ENCODE peak calls at places on chromosomes 5 and 9, in seven cellular contexts. U is PC-3, V is GM23338, O is HCT116, I is neural progenitor cell, W is MM.1S, F is hepatocyte. Q is an unnamed sample.

GRCh38 chr5:76867827-76868693 is 18.2 kb downstream of the S100Z start:
- DNase-seq in W (peak), I (peak), V (peak), U (peak), O (peak), F (peak), Q (peak)

GRCh38 chr9:1709347-1709746 is 305.8 kb upstream of the SMARCA2 start:
- DNase-seq in W (no peak), U (peak), O (no peak), F (no peak), I (peak), V (peak), Q (peak)

GRCh38 chr9:117707561-117707960 is 3.4 kb downstream of the TLR4 start:
- DNase-seq in V (no peak), U (no peak), I (no peak), O (no peak), W (no peak), F (no peak), Q (no peak)

GRCh38 chr5:18465833-18466681 is 831.8 kb downstream of the TAF11L14 start:
- DNase-seq in I (peak), W (peak), F (peak), V (peak), U (peak), O (no peak), Q (peak)

GRCh38 chr9:7196467-7196866 is 438.7 kb downstream of the KDM4C start:
- DNase-seq in O (no peak), W (no peak), U (peak), V (no peak), F (no peak), I (no peak), Q (no peak)

GRCh38 chr9:136587944-136588662 is 42.3 kb upstream of the NOTCH1 start:
- DNase-seq in O (no peak), U (no peak), F (no peak), W (no peak), I (peak), V (peak), Q (no peak)

GRCh38 chr9:7976167-7976755 is 176.7 kb upstream of the DMAC1 start:
- DNase-seq in V (no peak), W (peak), F (no peak), O (no peak), U (no peak), I (no peak), Q (no peak)

GRCh38 chr5:143760755-143761154 is 51.2 kb upstream of the HMHB1 start:
- DNase-seq in I (no peak), W (no peak), F (no peak), U (no peak), O (no peak), V (no peak), Q (no peak)

GRCh38 chr5:54873696-54874095 is 111.7 kb downstream of the ESM1 start:
- DNase-seq in I (no peak), O (no peak), U (no peak), W (no peak), F (no peak), V (no peak), Q (peak)

GRCh38 chr5:172114875-172115422 is 73.1 kb downstream of the STK10 start:
- DNase-seq in F (no peak), U (no peak), W (no peak), I (no peak), O (no peak), V (peak), Q (no peak)

GRCh38 chr9:135809166-135809565 is 98.2 kb downstream of the CAMSAP1 start:
- DNase-seq in U (no peak), V (no peak), O (no peak), F (no peak), I (no peak), W (no peak), Q (peak)

GRCh38 chr9:93230185-93230584 is 46.2 kb downstream of the WNK2 start:
- DNase-seq in V (no peak), I (no peak), U (no peak), W (no peak), O (no peak), F (no peak), Q (no peak)

GRCh38 chr9:123111427-123111826 is 78.0 kb downstream of the GPR21 start:
- DNase-seq in O (no peak), U (no peak), F (no peak), W (peak), I (no peak), V (no peak), Q (no peak)

GRCh38 chr9:137836831-137837241 is 40.7 kb upstream of the CACNA1B start:
- DNase-seq in V (peak), W (no peak), F (no peak), O (no peak), U (no peak), I (peak), Q (no peak)

GRCh38 chr9:111662851-111663823 is 1.7 kb downstream of the GNG10 start:
- DNase-seq in U (no peak), V (peak), O (no peak), I (peak), W (no peak), F (peak), Q (no peak)

GRCh38 chr5:115419794-115420585 is 123.5 kb upstream of the CCDC112 start:
- DNase-seq in V (peak), W (no peak), O (peak), F (peak), I (no peak), U (peak), Q (peak)

GRCh38 chr9:113898596-113898995 is 22.5 kb downstream of the ZNF618 start:
- DNase-seq in O (no peak), U (no peak), I (no peak), W (no peak), V (no peak), F (no peak), Q (no peak)

GRCh38 chr5:176817864-176818377 is 7.6 kb downstream of the UNC5A start:
- DNase-seq in W (no peak), U (peak), V (peak), F (peak), I (peak), O (no peak), Q (peak)

GRCh38 chr9:128911529-128912035 is 9.2 kb upstream of the PHYHD1 start:
- DNase-seq in I (no peak), O (no peak), V (peak), U (peak), F (no peak), W (no peak), Q (peak)

GRCh38 chr5:166166071-166166470 is 2125.4 kb upstream of the WWC1 start:
- DNase-seq in U (no peak), F (no peak), O (no peak), W (no peak), V (peak), I (peak), Q (no peak)

GRCh38 chr9:36911037-36911436 is 123.0 kb downstream of the PAX5 start:
- DNase-seq in V (no peak), W (no peak), U (no peak), F (no peak), I (no peak), O (no peak), Q (no peak)

GRCh38 chr5:154797762-154798161 is 42.6 kb downstream of the LARP1 start:
- DNase-seq in F (no peak), W (no peak), U (no peak), I (no peak), V (no peak), O (no peak), Q (no peak)

GRCh38 chr9:135294826-135295225 is 184.8 kb upstream of the PPP1R26 start:
- DNase-seq in O (peak), F (no peak), V (no peak), W (no peak), I (no peak), U (peak), Q (no peak)

GRCh38 chr9:98410185-98410697 is 154.8 kb upstream of the TBC1D2 start:
- DNase-seq in W (no peak), I (peak), U (no peak), F (peak), O (no peak), V (peak), Q (peak)

GRCh38 chr9:124760719-124761118 is 10.4 kb downstream of the NR6A1 start:
- DNase-seq in W (no peak), O (no peak), U (no peak), I (peak), V (peak), F (no peak), Q (no peak)

GRCh38 chr9:81266674-81267073 is 422.7 kb downstream of the TLE1 start:
- DNase-seq in F (no peak), U (peak), O (peak), V (no peak), I (no peak), W (no peak), Q (peak)

GRCh38 chr5:31481531-31481930 is 50.4 kb downstream of the DROSHA start:
- DNase-seq in W (no peak), V (no peak), I (no peak), U (no peak), F (no peak), O (no peak), Q (no peak)

DNA sequence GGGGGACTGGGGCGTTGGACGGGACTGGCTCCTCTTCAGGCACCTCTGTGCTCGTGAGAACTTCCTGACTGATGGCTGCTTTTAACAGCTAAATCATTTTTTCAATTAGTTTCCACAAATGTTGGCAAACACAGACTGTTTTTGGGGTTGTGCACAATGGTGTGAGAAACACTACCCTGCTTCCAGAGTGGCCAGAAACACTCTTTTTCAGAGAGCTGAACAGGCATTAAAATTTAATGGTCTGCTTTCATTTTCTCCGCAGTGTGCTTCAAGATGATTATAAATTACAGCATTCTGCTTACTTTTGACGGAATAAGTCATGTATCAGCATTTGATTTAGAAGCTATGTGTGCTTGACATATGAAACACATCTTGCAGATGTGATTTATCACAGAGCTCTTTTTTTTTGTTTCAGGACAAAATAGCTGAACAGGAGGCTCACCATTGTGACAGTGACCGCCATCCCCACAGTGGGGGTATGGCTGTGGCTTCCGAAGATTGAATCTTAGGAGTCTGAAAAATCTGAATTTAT is 454.5 kb upstream of the ZNF608 start:
- DNase-seq in O (no peak), W (no peak), F (no peak), V (no peak), U (no peak), I (no peak), Q (no peak)
- TF ChIP-seq EZH2phosphoT487 in O (no peak), W (no peak), F (no peak), V (no peak), U (no peak), I (no peak), Q (no peak)

GRCh38 chr9:77647659-77648457 is at the start of gene GNA14:
- DNase-seq in W (no peak), F (peak), U (no peak), V (peak), I (peak), O (no peak), Q (peak)
- TF ChIP-seq EZH2 in W (no peak), F (peak), U (no peak), V (peak), I (peak), O (no peak), Q (no peak)

DNA sequence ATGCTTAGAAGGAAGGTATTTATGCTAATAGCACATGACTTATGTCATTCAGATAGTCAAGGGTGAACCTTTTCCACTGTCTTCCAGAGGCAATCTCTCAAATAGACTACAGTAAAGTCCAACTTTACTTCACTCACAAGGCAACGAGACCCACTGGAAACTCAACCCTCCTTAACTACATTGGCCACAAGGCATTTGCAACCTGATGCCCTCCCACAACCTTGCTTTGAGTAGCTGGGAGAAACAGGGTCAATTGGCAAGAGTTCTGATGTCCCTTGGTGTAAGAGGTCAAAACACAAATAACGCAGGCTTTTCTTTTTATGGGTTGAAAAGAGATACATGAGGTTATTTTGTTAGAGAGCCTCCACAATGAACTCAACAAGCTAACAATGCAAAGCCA is 6.1 kb downstream of the GAS1 start:
- DNase-seq in W (no peak), U (no peak), I (peak), V (peak), O (no peak), F (no peak), Q (no peak)
- TF ChIP-seq EZH2phosphoT487 in W (no peak), U (no peak), I (no peak), V (no peak), O (no peak), F (no peak), Q (no peak)

DNA sequence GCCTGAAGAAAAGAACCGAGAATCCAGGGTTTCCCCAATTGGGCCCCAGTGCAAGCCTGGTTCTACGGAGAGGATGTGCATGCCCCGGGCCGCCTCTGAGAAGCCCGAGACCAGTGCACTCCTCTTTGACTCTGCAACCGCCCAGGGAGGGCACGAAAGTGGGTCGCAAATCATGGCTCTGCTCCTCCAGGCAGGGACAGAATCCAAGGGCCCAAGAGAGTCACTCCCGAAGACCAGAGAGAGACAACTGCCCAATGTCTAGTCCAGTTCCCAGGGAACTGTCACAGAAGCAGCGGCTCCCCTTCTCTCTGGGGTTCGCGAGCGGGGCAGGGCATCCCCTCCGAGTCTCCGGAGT is 107.8 kb downstream of the PSD2 start:
- DNase-seq in U (no peak), I (peak), O (no peak), W (no peak), F (no peak), V (peak), Q (no peak)
- TF ChIP-seq EZH2 in U (no peak), I (peak), O (no peak), W (no peak), F (no peak), V (peak), Q (no peak)

DNA sequence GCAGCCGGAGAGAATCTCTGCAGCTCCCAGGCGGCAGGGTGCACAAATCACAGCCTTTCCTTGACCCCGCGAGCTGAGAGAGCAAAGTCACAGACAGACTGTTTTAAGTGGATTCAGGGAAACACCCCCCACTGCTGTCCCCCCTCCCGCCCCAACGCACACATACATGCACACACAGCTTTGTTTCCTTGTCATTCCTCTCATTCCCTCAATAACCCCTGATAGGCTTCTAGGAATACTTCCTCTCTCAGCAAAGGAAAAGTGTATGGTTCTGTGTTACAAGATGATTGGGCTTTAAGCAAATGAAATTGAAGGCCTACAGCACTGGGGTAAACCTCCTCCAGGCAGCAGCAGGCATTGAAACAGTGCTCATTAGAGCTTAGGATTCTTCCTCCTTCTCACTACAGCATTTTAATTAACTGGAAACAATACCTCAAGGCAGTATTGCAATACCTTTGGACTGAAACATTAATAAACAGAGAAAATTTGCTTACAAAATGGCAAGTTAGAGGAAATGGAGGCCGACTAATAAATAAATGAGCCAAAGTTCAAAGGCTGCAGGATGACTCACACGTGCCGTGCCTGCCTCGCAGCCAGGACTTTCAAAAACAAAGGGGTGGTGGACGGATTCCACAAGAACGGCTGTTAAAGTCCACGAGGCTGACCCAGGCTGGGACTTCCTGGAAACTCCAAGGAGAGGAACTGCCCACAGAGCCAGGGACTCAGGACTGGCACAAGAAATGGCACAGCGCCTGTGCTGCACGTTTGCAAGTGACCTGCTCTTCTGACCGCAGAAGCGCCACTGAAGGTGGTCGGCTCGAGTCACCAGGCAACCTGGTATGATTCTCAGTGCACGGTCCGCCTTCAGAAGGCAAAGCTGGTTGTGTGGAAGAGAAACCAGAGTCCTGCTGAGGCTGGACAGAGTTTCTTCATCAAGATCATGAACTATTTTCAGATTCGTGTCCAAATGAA is 236.2 kb downstream of the SYK start:
- DNase-seq in W (no peak), I (no peak), V (no peak), U (peak), F (peak), O (peak), Q (peak)
- TF ChIP-seq EZH2phosphoT487 in W (no peak), I (no peak), V (no peak), U (no peak), F (no peak), O (no peak), Q (no peak)

GRCh38 chr5:33936381-33937016 is at the start of gene RXFP3:
- DNase-seq in I (no peak), U (no peak), W (no peak), O (no peak), V (peak), F (peak), Q (peak)
- TF ChIP-seq EZH2 in I (no peak), U (no peak), W (no peak), O (no peak), V (no peak), F (no peak), Q (no peak)

DNA sequence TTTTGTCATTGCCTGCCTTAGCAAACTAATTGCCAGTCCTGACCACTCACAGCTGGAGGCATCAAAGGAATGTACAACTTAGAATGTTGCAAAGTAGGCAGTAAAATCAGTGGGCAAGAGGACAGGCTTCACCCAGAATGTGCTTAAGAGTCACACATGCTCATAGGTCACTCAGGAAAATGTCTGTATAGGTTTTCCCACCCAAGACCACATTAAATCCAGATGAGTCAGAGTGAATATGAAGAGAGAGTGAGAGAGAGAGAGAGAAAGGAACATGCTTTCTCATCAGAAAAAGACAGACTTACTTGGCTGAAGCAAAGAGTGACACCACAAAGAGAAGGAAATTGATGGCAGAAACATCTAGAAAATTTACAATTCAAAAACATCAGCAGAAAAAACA is 37.9 kb downstream of the PLEKHG4B start:
- DNase-seq in U (no peak), F (no peak), I (no peak), W (no peak), V (peak), O (no peak), Q (peak)
- TF ChIP-seq EZH2phosphoT487 in U (no peak), F (no peak), I (no peak), W (no peak), V (no peak), O (no peak), Q (no peak)

GRCh38 chr5:118548761-118549160 is 439.6 kb downstream of the DTWD2 start:
- DNase-seq in F (peak), I (no peak), O (no peak), U (peak), W (no peak), V (no peak), Q (peak)

GRCh38 chr5:118551031-118551430 is 437.3 kb downstream of the DTWD2 start:
- DNase-seq in F (no peak), O (no peak), I (no peak), W (no peak), V (no peak), U (no peak), Q (peak)

GRCh38 chr5:118545050-118545449 is 443.3 kb downstream of the DTWD2 start:
- DNase-seq in U (no peak), W (no peak), F (no peak), V (no peak), O (no peak), I (no peak), Q (no peak)
- TF ChIP-seq EZH2 in U (no peak), W (no peak), F (no peak), V (no peak), O (no peak), I (no peak), Q (no peak)

Q was measured in GM23248.